ENCODE peak calls at places on chromosome 16, in four cellular contexts. F, Q, G and A are unnamed samples.

GRCh38 chr16:69814078-69814477 is 51.9 kb downstream of the WWP2 start:
- DNase-seq in G (no peak), F (no peak), Q (no peak), A (no peak)

GRCh38 chr16:12120982-12121652 is 144.6 kb downstream of the SNX29 start:
- DNase-seq in G (no peak), F (no peak), Q (no peak), A (no peak)

GRCh38 chr16:8958344-8958808 is 5.3 kb downstream of the USP7 start:
- DNase-seq in F (no peak), Q (peak; percentile 57), G (no peak), A (peak; percentile 40)

GRCh38 chr16:578870-579405 is 9.2 kb downstream of the PIGQ start:
- DNase-seq in Q (peak; percentile 63), F (peak; percentile 61), G (peak; percentile 57), A (peak; percentile 74)

GRCh38 chr16:30519120-30520049 is 7.0 kb downstream of the ZNF768 start:
- DNase-seq in G (no peak), Q (no peak), F (no peak), A (no peak)

GRCh38 chr16:48022496-48022895 is 133.3 kb downstream of the ABCC12 start:
- DNase-seq in Q (no peak), G (no peak), F (no peak), A (no peak)

GRCh38 chr16:51569204-51569911 is 418.3 kb upstream of the SALL1 start:
- DNase-seq in F (peak; percentile 10), G (no peak), Q (no peak), A (no peak)

GRCh38 chr16:4937782-4938682 is 1.1 kb upstream of the PPL start:
- DNase-seq in Q (no peak), F (no peak), G (no peak), A (no peak)

GRCh38 chr16:57535680-57536305 is 578 bp downstream of the CCDC102A start:
- DNase-seq in Q (peak; percentile 96), F (peak; percentile 98), G (peak; percentile 96), A (peak; percentile 96)

GRCh38 chr16:30183961-30184429 is 593 bp downstream of the CORO1A start:
- DNase-seq in Q (peak; percentile 23), G (peak; percentile 25), F (no peak), A (peak; percentile 24)

GRCh38 chr16:30875881-30876791 is 17.7 kb downstream of the BCL7C start:
- DNase-seq in Q (no peak), F (no peak), G (no peak), A (no peak)

GRCh38 chr16:55120408-55120807 is 189.7 kb downstream of the IRX5 start:
- DNase-seq in G (peak; percentile 8), F (no peak), Q (no peak), A (no peak)

GRCh38 chr16:28839004-28839639 is 7.0 kb downstream of the TUFM start:
- DNase-seq in Q (no peak), F (no peak), G (no peak), A (no peak)

GRCh38 chr16:64907844-64908243 is 214.0 kb downstream of the CDH11 start:
- DNase-seq in G (no peak), F (no peak), Q (no peak), A (no peak)

GRCh38 chr16:56269824-56270684 is 78.8 kb downstream of the GNAO1 start:
- DNase-seq in Q (peak; percentile 74), G (peak; percentile 38), F (no peak), A (no peak)

GRCh38 chr16:81997738-81998137 is 13.5 kb downstream of the SDR42E1 start:
- DNase-seq in Q (no peak), F (peak; percentile 26), G (no peak), A (no peak)

GRCh38 chr16:82031116-82032084 is 3.7 kb upstream of the HSD17B2 start:
- DNase-seq in G (no peak), Q (no peak), F (peak; percentile 50), A (no peak)

GRCh38 chr16:51648521-51648920 is 497.5 kb upstream of the SALL1 start:
- DNase-seq in Q (no peak), F (no peak), G (no peak), A (no peak)

GRCh38 chr16:48352648-48353347 is 32.4 kb downstream of the SIAH1 start:
- DNase-seq in G (no peak), Q (no peak), F (no peak), A (no peak)

GRCh38 chr16:81615833-81616232 is 163.3 kb upstream of the PLCG2 start:
- DNase-seq in G (no peak), Q (no peak), F (no peak), A (no peak)

GRCh38 chr16:47732122-47732805 is 271.1 kb downstream of the PHKB start:
- DNase-seq in Q (no peak), F (peak; percentile 12), G (no peak), A (no peak)

GRCh38 chr16:9469512-9469911 is 378.1 kb downstream of the HAPSTR1 start:
- DNase-seq in F (no peak), G (no peak), Q (no peak), A (no peak)

GRCh38 chr16:52869243-52869642 is 183.5 kb downstream of the CHD9NB start:
- DNase-seq in F (no peak), G (no peak), Q (no peak), A (no peak)

GRCh38 chr16:9607512-9608230 is 516.2 kb downstream of the HAPSTR1 start:
- DNase-seq in Q (no peak), F (no peak), G (no peak), A (no peak)

GRCh38 chr16:44655-45054 is 8.8 kb downstream of the POLR3K start:
- DNase-seq in F (no peak), G (no peak), Q (no peak), A (no peak)

GRCh38 chr16:16050106-16050505 is 100.7 kb downstream of the ABCC1 start:
- DNase-seq in Q (no peak), G (no peak), F (no peak), A (no peak)

GRCh38 chr16:25026621-25027020 is 11.5 kb upstream of the ARHGAP17 start:
- DNase-seq in F (no peak), G (no peak), Q (no peak), A (no peak)

GRCh38 chr16:73544266-73544665 is 496.3 kb upstream of the ZFHX3 start:
- DNase-seq in Q (no peak), G (no peak), F (no peak), A (no peak)

GRCh38 chr16:73545713-73546112 is 497.8 kb upstream of the ZFHX3 start:
- DNase-seq in Q (no peak), F (no peak), G (no peak), A (no peak)

GRCh38 chr16:73549960-73550359 is 502.0 kb upstream of the ZFHX3 start:
- DNase-seq in G (no peak), F (no peak), Q (no peak), A (no peak)

GRCh38 chr16:73546351-73546845 is 498.5 kb upstream of the ZFHX3 start:
- DNase-seq in Q (no peak), G (no peak), F (no peak), A (no peak)
- H3K4me3 ChIP-seq in Q (no peak overlapping the region), G (no peak overlapping the region), F (no peak overlapping the region), A (no peak overlapping the region)

GRCh38 chr16:10788665-10789064 is 29.9 kb downstream of the TVP23A start:
- DNase-seq in F (no peak), Q (no peak), G (no peak), A (no peak)

GRCh38 chr16:10782628-10783027 is 36.0 kb downstream of the TVP23A start:
- DNase-seq in F (no peak), G (no peak), Q (no peak), A (no peak)

GRCh38 chr16:10791048-10791447 is 27.5 kb downstream of the TVP23A start:
- DNase-seq in F (no peak), G (no peak), Q (no peak), A (no peak)

GRCh38 chr16:10787304-10787703 is 31.3 kb downstream of the TVP23A start:
- DNase-seq in G (no peak), Q (no peak), F (no peak), A (no peak)
- H3K4me3 ChIP-seq in G (no peak overlapping the region), Q (no peak overlapping the region), F (no peak overlapping the region), A (no peak overlapping the region)

DNA sequence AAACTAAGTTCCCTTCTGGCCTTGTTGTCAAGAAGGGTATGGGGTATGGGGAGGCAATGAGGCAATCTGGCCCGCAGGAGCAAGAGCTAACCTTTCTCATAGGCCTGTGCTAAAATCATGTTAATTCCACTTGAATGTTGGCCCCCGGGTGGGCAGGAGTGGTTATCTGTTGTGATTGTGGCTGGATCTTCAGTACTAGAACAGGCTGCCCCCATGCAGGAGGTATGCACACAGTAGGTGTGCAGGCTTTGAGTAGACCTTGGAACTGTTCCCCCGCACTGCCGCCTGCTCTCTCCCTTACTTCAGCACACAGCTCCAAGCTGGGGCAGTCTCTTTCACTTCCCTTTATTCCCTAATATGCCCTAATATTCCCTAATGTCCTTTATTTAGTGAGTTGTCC is 52.4 kb upstream of the TANGO6 start:
- DNase-seq in F (no peak), Q (no peak), G (no peak), A (no peak)
- H3K4me3 ChIP-seq in F (no peak overlapping the region), Q (no peak overlapping the region), G (no peak overlapping the region), A (no peak overlapping the region)

GRCh38 chr16:89733322-89733721 is 12.0 kb downstream of the ZNF276 start:
- DNase-seq in Q (no peak), G (no peak), F (no peak), A (no peak)
- H3K4me3 ChIP-seq in Q (no peak overlapping the region), G (no peak overlapping the region), F (no peak overlapping the region), A (no peak overlapping the region)

DNA sequence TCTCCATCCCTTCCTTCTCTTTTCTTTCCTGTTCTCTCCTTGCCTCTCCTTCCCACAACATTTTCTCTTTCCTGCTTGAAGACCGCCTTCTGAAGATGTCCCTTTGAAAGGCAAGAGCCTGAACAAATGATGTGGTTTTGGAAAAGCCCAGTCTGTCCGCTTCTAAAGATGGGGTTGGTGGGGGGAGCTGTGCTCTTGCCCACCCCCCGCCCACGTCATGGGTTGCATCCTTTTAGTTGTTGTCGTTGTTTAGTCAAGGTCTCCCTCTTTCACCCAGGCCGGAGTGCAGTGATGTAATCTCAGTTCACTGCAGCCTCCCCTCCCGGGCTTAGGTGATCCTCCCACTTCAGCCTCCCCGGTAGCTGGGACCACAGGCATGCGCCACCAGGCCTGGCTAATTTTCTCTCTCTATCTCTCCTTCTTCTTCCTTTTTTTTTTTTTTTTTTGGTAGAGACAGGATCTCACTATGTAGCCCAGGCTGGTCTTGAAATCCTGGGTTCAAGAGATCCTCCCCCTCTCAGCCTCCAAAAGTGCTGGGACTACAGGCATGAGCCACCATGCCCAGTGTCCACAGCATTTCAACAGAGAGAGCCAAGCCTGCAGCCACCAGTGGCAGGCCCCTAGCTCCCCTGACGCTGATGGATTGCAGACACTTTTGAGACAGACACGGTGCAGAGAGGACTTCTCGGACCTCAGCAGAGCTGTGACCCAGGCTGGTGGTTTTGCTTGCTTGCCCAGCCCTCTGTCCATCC is 26.0 kb upstream of the CIBAR2 start:
- DNase-seq in G (no peak), F (no peak), Q (no peak), A (no peak)
- H3K4me3 ChIP-seq in G (peak overlapping the region; percentile 43), F (no peak overlapping the region), Q (no peak overlapping the region), A (peak overlapping the region; percentile 56)

GRCh38 chr16:22816475-22816874 is 2.5 kb downstream of the HS3ST2 start:
- DNase-seq in F (peak; percentile 15), G (no peak), Q (no peak), A (no peak)
- H3K4me3 ChIP-seq in F (no peak overlapping the region), G (no peak overlapping the region), Q (no peak overlapping the region), A (no peak overlapping the region)

GRCh38 chr16:67395458-67396158 is 2.3 kb upstream of the TPPP3 start:
- DNase-seq in G (no peak), F (no peak), Q (peak; percentile 23), A (no peak)
- H3K4me3 ChIP-seq in G (no peak overlapping the region), F (no peak overlapping the region), Q (no peak overlapping the region), A (peak overlapping the region; percentile 7)